ENCODE peak calls at places on chromosome 20, in six cellular contexts. T is GM23338, C is transverse colon, W is HCT116, X is prostate gland, S is esophagus muscularis mucosa. A is an unnamed sample.

GRCh38 chr20:37902504-37903313 is at the start of gene VSTM2L:
- DNase-seq in T (peak), C (peak), W (no peak), X (no peak), S (no peak), A (no peak)

GRCh38 chr20:33004141-33004751 is at the start of gene SUN5:
- DNase-seq in T (no peak), C (no peak), W (no peak), X (no peak), S (no peak), A (no peak)

GRCh38 chr20:13353261-13353945 is 132.3 kb downstream of the ISM1 start:
- DNase-seq in T (no peak), C (no peak), W (no peak), X (no peak), S (no peak), A (no peak)

GRCh38 chr20:49306903-49307336 is 29.1 kb upstream of the ZNFX1 start:
- DNase-seq in T (no peak), C (no peak), W (no peak), X (peak), S (no peak), A (no peak)

GRCh38 chr20:22312744-22313346 is 271.5 kb downstream of the FOXA2 start:
- DNase-seq in T (peak), C (no peak), W (peak), X (peak), S (no peak), A (no peak)

GRCh38 chr20:59322101-59322500 is 21.7 kb downstream of the EDN3 start:
- DNase-seq in T (no peak), C (no peak), W (no peak), X (no peak), S (no peak), A (no peak)

GRCh38 chr20:38680492-38681118 is 43.7 kb upstream of the SLC32A1 start:
- DNase-seq in T (peak), C (no peak), W (no peak), X (no peak), S (no peak), A (no peak)

GRCh38 chr20:32558526-32558925 is 26.6 kb downstream of the NOL4L start:
- DNase-seq in T (no peak), C (no peak), W (no peak), X (no peak), S (no peak), A (no peak)

GRCh38 chr20:31693987-31694661 is 28.5 kb downstream of the BCL2L1 start:
- DNase-seq in T (peak), C (no peak), W (no peak), X (no peak), S (no peak), A (no peak)

GRCh38 chr20:62358728-62359490 is 8.2 kb downstream of the LAMA5 start:
- DNase-seq in T (no peak), C (no peak), W (no peak), X (no peak), S (no peak), A (no peak)
- H3K4me3 ChIP-seq in T (no peak), C (no peak), W (peak), X (no peak), S (no peak), A (peak)

DNA sequence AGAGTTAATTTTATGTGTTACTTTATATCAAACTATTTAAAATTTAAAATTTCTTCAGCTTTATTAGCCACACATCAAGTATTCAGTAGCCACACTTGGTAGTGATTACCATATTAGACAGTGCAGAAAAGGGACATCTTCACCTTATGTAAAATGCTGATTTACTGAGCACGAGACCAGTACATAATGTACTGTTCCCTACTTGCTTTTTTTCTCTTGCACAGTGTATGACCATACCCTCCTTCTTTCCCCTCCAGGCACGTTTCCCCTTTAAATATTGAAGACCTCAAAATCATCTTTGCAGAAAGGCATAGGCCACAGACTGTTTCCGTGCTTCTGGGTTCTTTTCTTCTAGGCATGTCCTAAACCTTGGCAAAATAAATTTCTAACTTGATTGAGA is 18.0 kb downstream of the DSTN start:
- DNase-seq in T (no peak), C (no peak), W (no peak), X (no peak), S (no peak), A (no peak)
- TF ChIP-seq POLR2AphosphoS5 in T (no peak), C (no peak), W (no peak), X (peak), S (no peak), A (no peak)

GRCh38 chr20:35446356-35447078 is 8.5 kb upstream of the GDF5 start:
- DNase-seq in T (peak), C (no peak), W (no peak), X (no peak), S (no peak), A (no peak)
- H3K4me3 ChIP-seq in T (peak), C (peak), W (no peak), X (peak), S (peak), A (peak)

GRCh38 chr20:3407426-3408250 is at the start of gene DNAAF9:
- DNase-seq in T (peak), C (peak), W (peak), X (peak), S (peak), A (peak)
- TF ChIP-seq POLR2AphosphoS5 in T (peak), C (no peak), W (peak), X (no peak), S (peak), A (no peak)

GRCh38 chr20:57748601-57749130 is 38.9 kb upstream of the PMEPA1 start:
- DNase-seq in T (no peak), C (peak), W (peak), X (peak), S (no peak), A (peak)

GRCh38 chr20:57751411-57751810 is 41.6 kb upstream of the PMEPA1 start:
- DNase-seq in T (no peak), C (no peak), W (no peak), X (no peak), S (no peak), A (no peak)

GRCh38 chr20:57749861-57750260 is 40.0 kb upstream of the PMEPA1 start:
- DNase-seq in T (no peak), C (no peak), W (no peak), X (no peak), S (no peak), A (peak)

GRCh38 chr20:57747889-57748456 is 38.2 kb upstream of the PMEPA1 start:
- DNase-seq in T (no peak), C (no peak), W (no peak), X (no peak), S (no peak), A (no peak)

DNA sequence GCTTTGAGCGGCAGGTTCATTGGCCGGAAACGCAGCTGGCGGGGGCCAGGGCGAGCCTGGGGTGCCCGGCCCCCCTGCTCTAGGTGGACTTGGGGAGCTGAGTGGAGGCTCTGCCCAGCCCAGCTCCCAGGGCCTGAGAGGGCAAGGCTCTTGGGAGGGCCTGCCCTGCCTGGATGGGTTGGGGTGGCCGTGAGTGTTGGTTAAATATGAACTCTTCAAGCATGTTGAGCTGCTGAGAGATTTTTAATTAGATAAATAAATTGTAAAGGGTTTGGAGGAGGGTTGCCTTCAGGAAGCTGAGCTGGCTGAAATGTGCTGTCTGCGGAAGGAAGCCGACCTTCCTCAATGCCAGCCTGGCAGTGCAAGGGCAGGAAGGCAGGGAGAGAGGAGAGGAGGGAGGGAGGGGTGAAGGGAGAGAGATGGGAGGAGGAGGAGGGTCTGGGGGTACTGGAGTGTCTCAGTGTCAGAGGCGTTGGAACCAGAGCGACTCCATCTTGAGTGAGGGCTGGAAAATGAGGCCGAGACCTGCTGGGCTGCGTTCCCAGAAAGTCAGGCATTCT is 39.4 kb upstream of the PMEPA1 start:
- DNase-seq in T (no peak), C (no peak), W (no peak), X (no peak), S (no peak), A (no peak)
- H3K4me3 ChIP-seq in T (no peak), C (peak), W (peak), X (no peak), S (peak), A (peak)

GRCh38 chr20:24672181-24672880 is 202.9 kb downstream of the SYNDIG1 start:
- DNase-seq in T (no peak), C (no peak), W (no peak), X (no peak), S (no peak), A (peak)
- TF ChIP-seq POLR2AphosphoS5 in T (no peak), C (no peak), W (no peak), X (no peak), S (no peak), A (no peak)

DNA sequence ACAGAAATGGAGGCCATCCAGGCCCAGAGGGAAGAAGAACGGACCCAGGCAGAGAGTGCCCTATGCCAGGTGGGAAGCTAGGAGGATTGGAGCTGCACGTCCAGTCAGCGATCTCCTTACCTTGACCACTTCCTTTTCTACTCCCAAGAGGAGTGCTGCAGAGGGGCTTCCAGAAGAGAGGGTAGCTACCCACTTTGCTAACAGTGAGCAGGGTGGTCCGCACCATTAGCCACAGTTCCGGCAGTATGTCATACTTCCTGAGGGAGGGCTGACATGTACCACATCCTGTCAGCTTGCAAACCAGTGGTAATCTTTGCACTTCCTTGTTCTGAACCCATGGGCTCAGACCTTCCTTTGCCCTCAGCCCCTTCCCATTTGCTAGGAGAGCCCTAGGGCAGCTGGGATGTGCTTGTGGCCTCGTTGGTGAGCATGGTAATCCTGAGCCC is 35.4 kb downstream of the CEP250 start:
- DNase-seq in T (no peak), C (peak), W (no peak), X (no peak), S (no peak), A (no peak)
- H3K4me3 ChIP-seq in T (no peak), C (peak), W (no peak), X (no peak), S (peak), A (peak)

GRCh38 chr20:472889-473292 is 10.6 kb upstream of the TBC1D20 start:
- DNase-seq in T (no peak), C (no peak), W (no peak), X (no peak), S (no peak), A (no peak)
- TF ChIP-seq POLR2AphosphoS5 in T (no peak), C (no peak), W (no peak), X (no peak), S (no peak), A (no peak)

DNA sequence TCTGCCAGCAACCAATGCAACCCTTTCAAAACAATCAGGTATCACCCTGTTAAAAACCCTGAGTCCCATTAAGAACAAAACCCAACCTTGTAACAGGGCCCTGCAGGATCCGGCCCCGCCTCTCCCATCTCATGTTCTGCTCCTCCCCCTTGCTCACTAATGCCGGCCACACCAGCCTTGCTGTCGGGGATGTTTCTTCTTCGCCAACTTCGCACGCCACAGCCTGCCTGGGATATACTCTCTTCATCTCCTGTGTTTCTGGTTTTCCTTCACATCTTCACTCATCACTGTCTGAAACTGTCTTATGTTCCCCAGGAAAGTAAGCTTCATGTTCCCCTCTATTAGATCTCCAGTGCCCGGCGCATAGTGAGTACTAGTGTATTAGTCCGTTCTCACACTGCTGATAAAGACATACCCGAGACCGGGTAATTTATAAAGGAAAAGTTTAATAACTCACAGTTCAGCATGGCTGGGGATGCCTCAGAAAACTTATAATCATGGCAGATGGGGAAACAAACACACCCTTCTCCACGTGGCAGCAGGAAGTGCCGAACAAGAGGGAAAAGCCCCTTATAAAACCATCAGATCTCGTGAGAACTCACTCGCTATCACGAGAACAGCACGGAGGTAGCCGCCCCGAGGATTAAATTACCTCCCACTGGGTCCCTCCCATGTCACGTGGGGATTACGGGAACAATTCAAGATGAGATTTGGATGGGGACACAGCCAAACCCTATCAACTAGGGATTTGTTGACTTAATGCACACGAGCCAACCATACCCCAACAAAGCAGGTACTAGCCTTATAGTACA is 5.1 kb downstream of the TP53RK start:
- DNase-seq in T (peak), C (no peak), W (no peak), X (peak), S (no peak), A (peak)
- H3K4me3 ChIP-seq in T (peak), C (peak), W (no peak), X (peak), S (peak), A (peak)

GRCh38 chr20:50645253-50646068 is 45.9 kb downstream of the RIPOR3 start:
- DNase-seq in T (peak), C (peak), W (peak), X (peak), S (peak), A (no peak)
- TF ChIP-seq POLR2AphosphoS5 in T (no peak), C (peak), W (peak), X (peak), S (peak), A (no peak)